ENCODE peak calls at places on chromosome 15, in five cellular contexts. Q, I, Z, P and B are unnamed samples. For H3K9me3, the result is how much of the 10 kb centered on the place peaks cover.

GRCh38 chr15:90582553-90582952 is 52.8 kb downstream of the CRTC3 start:
- DNase-seq in Q (no peak), I (no peak), Z (no peak), P (no peak), B (no peak)

GRCh38 chr15:66098019-66098363 is 155.6 kb downstream of the MEGF11 start:
- DNase-seq in Q (no peak), I (peak), Z (no peak), P (no peak), B (no peak)

GRCh38 chr15:51677453-51677852 is 3.9 kb upstream of the SCG3 start:
- DNase-seq in Q (no peak), I (no peak), Z (no peak), P (no peak), B (no peak)

GRCh38 chr15:48680841-48681240 is 35.3 kb upstream of the FBN1 start:
- DNase-seq in Q (no peak), I (no peak), Z (no peak), P (no peak), B (no peak)

GRCh38 chr15:40968290-40969085 is 15.2 kb downstream of the CHAC1 start:
- DNase-seq in Q (no peak), I (no peak), Z (no peak), P (peak), B (no peak)

GRCh38 chr15:96409231-96410138 is 79.0 kb downstream of the NR2F2 start:
- DNase-seq in Q (no peak), I (no peak), Z (no peak), P (no peak), B (no peak)

GRCh38 chr15:88331291-88331690 is 74.8 kb upstream of the NTRK3 start:
- DNase-seq in Q (no peak), I (no peak), Z (no peak), P (peak), B (no peak)

GRCh38 chr15:101129851-101130250 is 122.0 kb downstream of the CHSY1 start:
- DNase-seq in Q (no peak), I (no peak), Z (no peak), P (no peak), B (no peak)

GRCh38 chr15:52236015-52236414 is 44.8 kb upstream of the GNB5 start:
- DNase-seq in Q (no peak), I (no peak), Z (no peak), P (no peak), B (no peak)

GRCh38 chr15:77118787-77119410 is 48.0 kb upstream of the TSPAN3 start:
- DNase-seq in Q (peak), I (no peak), Z (no peak), P (peak), B (peak)

GRCh38 chr15:55743615-55743978 is 645 bp upstream of the PRTG start:
- DNase-seq in Q (no peak), I (no peak), Z (no peak), P (no peak), B (no peak)

DNA sequence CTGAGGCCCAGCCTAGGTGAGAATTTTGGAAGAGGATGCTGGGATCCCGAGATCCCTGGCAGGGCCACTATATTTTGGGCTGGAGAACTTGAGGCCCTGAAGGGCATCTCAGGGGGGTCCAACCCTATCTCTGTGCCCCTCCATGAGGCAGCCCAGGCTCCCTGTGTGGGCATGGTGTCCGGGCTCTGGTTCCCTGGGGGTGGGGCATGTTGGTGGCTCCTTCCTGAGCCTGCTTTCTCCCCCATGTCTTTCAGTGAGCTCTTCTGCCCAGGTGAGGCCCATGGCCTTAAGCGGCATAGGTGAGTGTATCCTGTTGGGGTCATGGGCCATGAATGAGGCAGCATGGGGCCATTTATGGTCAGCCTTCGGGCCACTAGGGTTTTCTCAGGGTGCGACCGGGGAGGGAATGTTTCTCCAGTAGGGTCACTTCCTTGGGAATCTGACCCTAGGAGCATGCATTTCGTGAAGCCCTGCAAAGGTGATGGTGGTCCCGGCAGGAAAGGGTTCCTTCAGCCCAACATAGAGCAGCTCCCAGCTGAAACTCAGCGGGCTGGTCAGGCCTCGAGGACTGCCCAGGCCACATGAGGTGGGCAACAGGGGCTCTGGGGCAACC is 191.3 kb downstream of the UBE3A start:
- DNase-seq in Q (peak), I (peak), Z (no peak), P (no peak), B (no peak)
- H3K9me3 ChIP-seq in Q (half or more), I (half or more), Z (under half), P (under half), B (under half)

GRCh38 chr15:71411538-71412482 is 296.5 kb downstream of the THSD4 start:
- DNase-seq in Q (no peak), I (peak), Z (peak), P (no peak), B (no peak)

GRCh38 chr15:71409541-71409940 is 294.3 kb downstream of the THSD4 start:
- DNase-seq in Q (no peak), I (no peak), Z (no peak), P (no peak), B (no peak)

GRCh38 chr15:71413419-71413818 is 298.1 kb downstream of the THSD4 start:
- DNase-seq in Q (no peak), I (no peak), Z (no peak), P (no peak), B (no peak)

GRCh38 chr15:71410347-71410746 is 295.1 kb downstream of the THSD4 start:
- DNase-seq in Q (no peak), I (no peak), Z (no peak), P (no peak), B (no peak)

GRCh38 chr15:71414778-71415177 is 299.5 kb downstream of the THSD4 start:
- DNase-seq in Q (no peak), I (no peak), Z (no peak), P (no peak), B (no peak)
- H3K9me3 ChIP-seq in Q (under half), I (under half), Z (under half), P (under half), B (under half)

GRCh38 chr15:83783227-83783626 is 129.3 kb downstream of the ADAMTSL3 start:
- DNase-seq in Q (no peak), I (no peak), Z (no peak), P (no peak), B (no peak)

GRCh38 chr15:83784975-83785374 is 131.1 kb downstream of the ADAMTSL3 start:
- DNase-seq in Q (no peak), I (no peak), Z (no peak), P (no peak), B (no peak)

GRCh38 chr15:83786336-83786735 is 132.4 kb downstream of the ADAMTSL3 start:
- DNase-seq in Q (no peak), I (no peak), Z (no peak), P (no peak), B (no peak)
- H3K9me3 ChIP-seq in Q (under half), I (under half), Z (under half), P (under half), B (under half)

DNA sequence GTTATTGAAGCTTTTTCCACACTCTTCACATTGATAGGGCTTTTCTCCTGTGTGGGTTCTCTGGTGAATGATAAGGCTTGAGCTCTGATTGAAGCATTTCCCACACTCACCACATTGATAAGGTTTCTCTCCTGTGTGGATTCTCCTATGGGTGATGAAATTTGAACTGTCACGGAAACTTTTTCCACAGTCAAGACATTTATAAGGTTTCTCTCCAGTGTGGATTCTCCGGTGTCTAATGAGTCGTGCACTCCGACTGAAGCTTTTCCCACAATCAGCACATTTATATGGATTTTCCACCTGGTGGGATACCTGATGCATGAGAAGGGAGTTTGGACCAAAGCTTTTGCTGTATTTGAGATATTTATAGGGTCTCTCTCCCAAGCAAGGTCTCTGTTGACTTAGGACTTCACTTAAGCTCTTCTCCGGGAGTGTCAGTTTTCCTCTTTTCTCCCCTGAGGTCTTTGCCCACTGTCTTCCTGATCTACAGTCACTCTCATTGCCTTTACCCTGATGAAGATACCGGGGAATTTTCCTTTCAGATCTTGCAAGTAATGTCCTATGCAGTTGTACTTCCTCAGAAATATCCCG is 9.4 kb downstream of the ZSCAN29 start:
- DNase-seq in Q (no peak), I (no peak), Z (no peak), P (no peak), B (no peak)
- H3K9me3 ChIP-seq in Q (half or more), I (half or more), Z (under half), P (under half), B (under half)

GRCh38 chr15:34158355-34158754 is 51.5 kb downstream of the KATNBL1 start:
- DNase-seq in Q (no peak), I (no peak), Z (no peak), P (no peak), B (no peak)

GRCh38 chr15:34155859-34156258 is 54.0 kb downstream of the PGBD4 start:
- DNase-seq in Q (no peak), I (no peak), Z (no peak), P (no peak), B (no peak)

GRCh38 chr15:34160735-34161134 is 49.2 kb downstream of the KATNBL1 start:
- DNase-seq in Q (no peak), I (no peak), Z (no peak), P (no peak), B (no peak)

GRCh38 chr15:34161329-34161953 is 48.5 kb downstream of the KATNBL1 start:
- DNase-seq in Q (no peak), I (no peak), Z (no peak), P (peak), B (no peak)
- H3K9me3 ChIP-seq in Q (under half), I (under half), Z (under half), P (under half), B (under half)

GRCh38 chr15:41988896-41989572 is 16.7 kb upstream of the EHD4 start:
- DNase-seq in Q (no peak), I (peak), Z (peak), P (no peak), B (no peak)

GRCh38 chr15:41985236-41986160 is 13.1 kb upstream of the EHD4 start:
- DNase-seq in Q (no peak), I (peak), Z (no peak), P (no peak), B (no peak)

GRCh38 chr15:41987925-41988275 is 15.5 kb upstream of the EHD4 start:
- DNase-seq in Q (no peak), I (peak), Z (peak), P (no peak), B (no peak)

GRCh38 chr15:41989573-41990242 is 17.4 kb upstream of the EHD4 start:
- DNase-seq in Q (peak), I (peak), Z (peak), P (peak), B (peak)

GRCh38 chr15:41987246-41987924 is 15.0 kb upstream of the EHD4 start:
- DNase-seq in Q (no peak), I (peak), Z (peak), P (no peak), B (no peak)
- H3K9me3 ChIP-seq in Q (under half), I (under half), Z (under half), P (under half), B (under half)